ENCODE peak calls at places on chromosomes 3 and 15, in ten cellular contexts. I is cardiac muscle cell; U is breast epithelium; L is mesendoderm; E is IMR-90; R is Panc1; D is small intestine; X is fibroblast of lung; P is uterus; K is CD8-positive, alpha-beta memory T cell. F is an unnamed sample.

GRCh38 chr3:173733029-173733652 is 335.6 kb downstream of the NLGN1 start:
- DNase-seq in P (no peak), D (no peak), X (peak; percentile 55), L (peak; percentile 42), I (peak; percentile 18), K (no peak), R (no peak), E (peak; percentile 64), U (no peak), F (no peak)

GRCh38 chr15:60916674-60917468 is 312.2 kb downstream of the RORA start:
- DNase-seq in I (peak; percentile 85), P (peak; percentile 87), L (peak; percentile 93), K (peak; percentile 91), R (peak; percentile 55), D (peak; percentile 72), E (peak; percentile 85), U (peak; percentile 76), X (peak; percentile 66), F (peak; percentile 25)

GRCh38 chr3:69425249-69425648 is 39.4 kb upstream of the FRMD4B start:
- DNase-seq in P (no peak), L (peak; percentile 54), E (peak; percentile 7), I (peak; percentile 44), U (no peak), D (peak; percentile 54), R (peak; percentile 17), K (no peak), X (peak; percentile 21), F (no peak)

GRCh38 chr3:191894406-191894805 is 433.4 kb downstream of the PYDC2 start:
- DNase-seq in X (peak; percentile 49), K (no peak), I (no peak), E (no peak), U (no peak), D (no peak), P (no peak), L (peak; percentile 47), R (no peak), F (no peak)

GRCh38 chr3:89372456-89372855 is 265.0 kb downstream of the EPHA3 start:
- DNase-seq in X (peak; percentile 87), P (no peak), R (no peak), D (no peak), I (no peak), E (no peak), U (no peak), L (no peak), K (no peak), F (no peak)

GRCh38 chr3:112382543-112383160 is 49.7 kb downstream of the CD200 start:
- DNase-seq in E (no peak), L (no peak), R (no peak), X (peak; percentile 47), D (no peak), I (no peak), K (no peak), U (no peak), P (no peak), F (no peak)

GRCh38 chr3:14298442-14298841 is 104.0 kb upstream of the SLC6A6 start:
- DNase-seq in X (no peak), L (no peak), D (no peak), I (no peak), E (no peak), R (no peak), P (no peak), K (no peak), U (no peak), F (no peak)

GRCh38 chr3:30586806-30587486 is 19.5 kb upstream of the TGFBR2 start:
- DNase-seq in R (no peak), P (no peak), E (no peak), U (no peak), L (no peak), X (no peak), D (no peak), I (no peak), K (no peak), F (no peak)

GRCh38 chr3:58039609-58040008 is 31.4 kb downstream of the FLNB start:
- DNase-seq in D (no peak), K (no peak), U (no peak), L (no peak), E (no peak), P (no peak), I (no peak), X (no peak), R (no peak), F (no peak)

GRCh38 chr3:58042947-58043707 is 34.9 kb downstream of the FLNB start:
- DNase-seq in I (no peak), E (no peak), R (no peak), L (no peak), D (no peak), P (no peak), X (no peak), U (no peak), K (no peak), F (no peak)

GRCh38 chr3:58043933-58044332 is 35.7 kb downstream of the FLNB start:
- DNase-seq in E (peak; percentile 53), R (no peak), D (no peak), L (no peak), U (no peak), I (no peak), X (no peak), K (no peak), P (no peak), F (no peak)

GRCh38 chr3:58041182-58041825 is 33.1 kb downstream of the FLNB start:
- DNase-seq in R (no peak), L (no peak), X (peak; percentile 66), U (no peak), P (no peak), D (no peak), I (no peak), K (no peak), E (peak; percentile 54), F (no peak)

DNA sequence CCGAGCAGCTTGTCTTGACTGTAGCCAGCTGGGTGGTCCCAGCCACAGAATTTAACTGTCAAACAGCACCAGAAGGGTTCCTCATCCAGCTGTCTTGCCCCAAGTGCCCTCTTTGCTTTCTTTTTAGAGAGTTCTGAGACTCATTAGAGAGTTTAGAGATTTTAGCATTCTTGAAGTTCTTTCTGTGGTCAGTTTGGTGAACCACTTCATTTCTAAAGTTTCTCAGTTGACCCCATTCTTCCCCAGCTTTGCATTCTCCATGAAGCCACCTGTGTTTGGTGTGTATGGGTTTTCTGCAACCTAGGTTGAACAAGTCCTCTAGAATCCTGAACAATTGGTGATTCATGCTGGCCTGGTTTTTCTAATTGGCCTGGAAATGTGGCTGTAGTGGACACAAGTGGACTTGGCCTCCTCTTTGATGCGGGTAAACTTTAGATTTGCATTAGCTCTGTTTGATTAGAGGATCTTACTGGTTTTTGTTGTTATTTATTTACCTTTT is 33.7 kb downstream of the FLNB start:
- DNase-seq in X (peak; percentile 98), K (no peak), U (no peak), D (no peak), L (no peak), R (no peak), I (no peak), E (peak; percentile 90), P (no peak), F (no peak)
- H3K4me1 ChIP-seq in X (peaks cover 37% of the 10 kb centered on the region), K (peaks cover 20% of the 10 kb centered on the region), U (peaks cover 10% of the 10 kb centered on the region), D (peaks cover 24% of the 10 kb centered on the region), L (peaks cover 25% of the 10 kb centered on the region), R (peaks cover 92% of the 10 kb centered on the region), I (peaks cover 4% of the 10 kb centered on the region), E (peaks cover 41% of the 10 kb centered on the region), P (no peaks in the 10 kb centered on the region), F (peaks cover 16% of the 10 kb centered on the region)

GRCh38 chr3:67073812-67074211 is 75.7 kb downstream of the KBTBD8 start:
- DNase-seq in L (no peak), U (no peak), P (no peak), D (no peak), I (no peak), X (no peak), K (no peak), E (no peak), R (no peak), F (no peak)

GRCh38 chr3:67076607-67077006 is 78.5 kb downstream of the KBTBD8 start:
- DNase-seq in D (peak; percentile 56), L (no peak), P (no peak), X (no peak), R (no peak), K (no peak), I (no peak), U (no peak), E (no peak), F (no peak)

GRCh38 chr3:67075295-67075694 is 77.2 kb downstream of the KBTBD8 start:
- DNase-seq in P (no peak), E (no peak), K (no peak), U (no peak), X (no peak), I (no peak), R (no peak), D (no peak), L (no peak), F (no peak)

GRCh38 chr3:67082533-67083024 is 84.5 kb downstream of the KBTBD8 start:
- DNase-seq in E (no peak), K (no peak), P (no peak), U (no peak), L (no peak), D (no peak), R (no peak), X (no peak), I (no peak), F (no peak)

GRCh38 chr3:67077656-67078055 is 79.5 kb downstream of the KBTBD8 start:
- DNase-seq in X (peak; percentile 35), R (no peak), P (no peak), U (no peak), I (no peak), D (no peak), E (peak; percentile 63), K (no peak), L (no peak), F (peak; percentile 38)
- H3K4me1 ChIP-seq in X (peaks cover 3% of the 10 kb centered on the region), R (no peaks in the 10 kb centered on the region), P (no peaks in the 10 kb centered on the region), U (no peaks in the 10 kb centered on the region), I (peaks cover 10% of the 10 kb centered on the region), D (no peaks in the 10 kb centered on the region), E (no peaks in the 10 kb centered on the region), K (peaks cover 10% of the 10 kb centered on the region), L (no peaks in the 10 kb centered on the region), F (no peaks in the 10 kb centered on the region)

DNA sequence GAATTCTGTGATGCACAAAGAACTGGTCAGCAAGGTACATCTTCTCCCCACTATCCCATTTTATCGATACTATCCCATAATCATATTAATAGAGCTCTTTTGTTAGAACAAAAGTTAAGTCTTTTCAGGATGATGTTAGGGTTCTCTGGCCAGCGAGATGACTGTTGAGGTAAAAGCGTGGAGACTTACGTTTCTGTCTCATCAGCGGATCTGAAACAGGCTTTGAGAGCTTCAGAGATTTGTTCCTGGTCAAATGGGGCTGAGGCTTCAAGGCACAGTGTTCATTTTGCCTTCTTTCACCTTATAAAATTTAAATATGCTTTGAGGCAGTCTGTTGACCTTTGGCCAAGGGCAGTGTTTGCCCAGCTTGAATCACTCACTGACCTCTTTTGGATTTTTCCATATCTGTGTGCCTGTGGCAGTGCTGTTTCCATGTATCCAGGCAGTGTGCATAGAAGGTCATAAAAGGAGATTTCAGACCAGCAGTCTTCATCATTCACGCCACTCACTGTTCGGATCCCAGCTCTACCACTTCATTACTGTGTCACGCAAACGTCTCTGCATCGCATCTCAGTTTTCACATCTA is 3.1 kb downstream of the ADAMTSL3 start:
- DNase-seq in D (no peak), E (no peak), P (no peak), U (no peak), I (no peak), R (no peak), X (no peak), L (no peak), K (no peak), F (no peak)
- H3K4me1 ChIP-seq in D (no peaks in the 10 kb centered on the region), E (no peaks in the 10 kb centered on the region), P (no peaks in the 10 kb centered on the region), U (no peaks in the 10 kb centered on the region), I (no peaks in the 10 kb centered on the region), R (no peaks in the 10 kb centered on the region), X (no peaks in the 10 kb centered on the region), L (no peaks in the 10 kb centered on the region), K (no peaks in the 10 kb centered on the region), F (no peaks in the 10 kb centered on the region)

GRCh38 chr3:16318216-16318615 is 53.2 kb downstream of the OXNAD1 start:
- DNase-seq in X (no peak), K (no peak), P (no peak), R (no peak), U (no peak), I (no peak), D (no peak), L (no peak), E (peak; percentile 83), F (no peak)

GRCh38 chr3:16317561-16317945 is 52.5 kb downstream of the OXNAD1 start:
- DNase-seq in I (no peak), L (no peak), P (no peak), R (no peak), K (no peak), U (no peak), X (no peak), D (no peak), E (no peak), F (no peak)

GRCh38 chr3:16316847-16317560 is 52.0 kb downstream of the OXNAD1 start:
- DNase-seq in R (no peak), E (no peak), L (no peak), D (no peak), U (no peak), X (no peak), P (no peak), I (no peak), K (no peak), F (no peak)

GRCh38 chr3:16315623-16316022 is 50.6 kb downstream of the OXNAD1 start:
- DNase-seq in L (no peak), E (no peak), K (no peak), U (no peak), R (no peak), P (no peak), X (no peak), I (no peak), D (no peak), F (no peak)

DNA sequence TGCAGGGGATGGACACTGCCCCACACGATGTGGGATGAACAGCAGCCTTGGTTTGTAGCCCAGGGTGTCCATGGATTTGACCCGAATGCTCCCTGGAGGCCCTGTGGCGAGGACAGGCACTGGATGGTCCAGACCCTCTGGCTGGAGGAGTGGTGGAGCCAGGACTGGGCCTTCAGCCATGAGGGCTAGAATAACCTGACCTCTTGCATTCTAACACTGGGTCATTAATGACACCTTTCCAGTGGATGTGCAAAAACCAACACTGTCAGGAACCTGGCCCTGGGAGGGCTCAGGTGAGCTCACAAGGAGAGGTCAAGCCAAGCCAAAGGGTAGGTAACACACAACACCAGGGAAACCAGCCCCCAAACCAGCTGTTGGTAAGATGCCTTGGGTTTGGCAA is 51.4 kb downstream of the OXNAD1 start:
- DNase-seq in X (no peak), R (no peak), P (no peak), L (no peak), I (no peak), D (no peak), K (no peak), U (no peak), E (no peak), F (no peak)
- H3K4me1 ChIP-seq in X (no peaks in the 10 kb centered on the region), R (no peaks in the 10 kb centered on the region), P (no peaks in the 10 kb centered on the region), L (no peaks in the 10 kb centered on the region), I (peaks cover 8% of the 10 kb centered on the region), D (peaks cover 11% of the 10 kb centered on the region), K (peaks cover 90% of the 10 kb centered on the region), U (no peaks in the 10 kb centered on the region), E (peaks cover 21% of the 10 kb centered on the region), F (no peaks in the 10 kb centered on the region)